ENCODE peak calls at places on chromosomes 5 and 9, in four cellular contexts. H is mesendoderm; Y is WERI-Rb-1; B is CD4-positive, CD25-positive, alpha-beta regulatory T cell. Z is an unnamed sample.
A peak's percentile ranks its signal among the peaks of the same experiment; 100 is the strongest.

GRCh38 chr9:1462626-1463308 is 412.6 kb downstream of the DMRT2 start:
- DNase-seq in H (peak; percentile 3), Y (no peak), B (no peak), Z (no peak)

GRCh38 chr5:9546973-9547947 is 1.4 kb upstream of the SEMA5A start:
- DNase-seq in Y (no peak), H (peak; percentile 91), B (no peak), Z (peak; percentile 73)

GRCh38 chr9:85900504-85901201 is 40.3 kb upstream of the NAA35 start:
- DNase-seq in B (no peak), Y (peak; percentile 51), H (peak; percentile 69), Z (no peak)

GRCh38 chr5:151384106-151384505 is 36.7 kb upstream of the SLC36A2 start:
- DNase-seq in B (no peak), Y (no peak), H (no peak), Z (no peak)

GRCh38 chr5:34412769-34413168 is 243.4 kb upstream of the RAI14 start:
- DNase-seq in Y (no peak), H (peak; percentile 71), B (no peak), Z (no peak)

GRCh38 chr9:110745656-110746055 is 77.1 kb downstream of the MUSK start:
- DNase-seq in H (no peak), Y (no peak), B (no peak), Z (no peak)

GRCh38 chr5:56167522-56167921 is 65.6 kb downstream of the ANKRD55 start:
- DNase-seq in H (no peak), B (no peak), Y (no peak), Z (no peak)

GRCh38 chr9:130661461-130662098 is 2.8 kb upstream of the PRDM12 start:
- DNase-seq in B (no peak), H (no peak), Y (no peak), Z (no peak)

GRCh38 chr5:145585443-145586148 is 249.5 kb downstream of the PRELID2 start:
- DNase-seq in Y (no peak), B (no peak), H (no peak), Z (no peak)

GRCh38 chr9:121450241-121450640 is 49.4 kb downstream of the GGTA1 start:
- DNase-seq in Y (no peak), H (no peak), B (no peak), Z (no peak)

GRCh38 chr5:141516648-141517025 is 27.8 kb downstream of the PCDHGC5 start:
- DNase-seq in H (no peak), Y (no peak), B (no peak), Z (no peak)

GRCh38 chr5:129001831-129002626 is 36.7 kb downstream of the SLC27A6 start:
- DNase-seq in B (no peak), Y (no peak), H (peak; percentile 36), Z (no peak)

GRCh38 chr5:179553875-179554274 is 3.5 kb downstream of the RUFY1 start:
- DNase-seq in H (peak; percentile 76), Y (no peak), B (no peak), Z (no peak)

GRCh38 chr5:144065766-144066165 is 104.7 kb downstream of the YIPF5 start:
- DNase-seq in B (no peak), Y (no peak), H (no peak), Z (no peak)

GRCh38 chr9:125536184-125537152 is 170.5 kb downstream of the MAPKAP1 start:
- DNase-seq in H (peak; percentile 63), Y (no peak), B (no peak), Z (no peak)

GRCh38 chr9:97880336-97880735 is 27.3 kb downstream of the FOXE1 start:
- DNase-seq in B (no peak), H (no peak), Y (no peak), Z (no peak)

GRCh38 chr5:163917741-163918140 is 412.3 kb downstream of the MAT2B start:
- DNase-seq in B (no peak), Y (no peak), H (no peak), Z (no peak)

GRCh38 chr9:14403112-14403511 is 89.2 kb upstream of the NFIB start:
- DNase-seq in H (no peak), Y (no peak), B (no peak), Z (no peak)

GRCh38 chr9:113519401-113520108 is 56.0 kb downstream of the RGS3 start:
- DNase-seq in B (no peak), H (no peak), Y (no peak), Z (no peak)

GRCh38 chr5:175484322-175484721 is 6.0 kb downstream of the SFXN1 start:
- DNase-seq in Y (no peak), H (no peak), B (no peak), Z (no peak)

GRCh38 chr5:175483337-175483736 is 5.0 kb downstream of the SFXN1 start:
- DNase-seq in H (peak; percentile 59), Y (no peak), B (no peak), Z (no peak)

GRCh38 chr5:175487514-175488222 is 9.3 kb downstream of the SFXN1 start:
- DNase-seq in Y (peak; percentile 61), H (peak; percentile 28), B (no peak), Z (no peak)

GRCh38 chr5:175484824-175485223 is 6.5 kb downstream of the SFXN1 start:
- DNase-seq in B (no peak), Y (no peak), H (no peak), Z (no peak)

GRCh38 chr5:175485631-175486030 is 7.3 kb downstream of the SFXN1 start:
- DNase-seq in B (no peak), Y (no peak), H (no peak), Z (no peak)
- H3K36me3 ChIP-seq in B (peaks cover 40% of the 10 kb centered on the region), Y (peaks cover 78% of the 10 kb centered on the region), H (peaks cover under 1% of the 10 kb centered on the region), Z (peaks cover 17% of the 10 kb centered on the region)

GRCh38 chr5:21820527-21820926 is 1032.6 kb downstream of the CDH12 start:
- DNase-seq in H (no peak), B (no peak), Y (no peak), Z (no peak)

GRCh38 chr5:21826884-21827283 is 1026.3 kb downstream of the CDH12 start:
- DNase-seq in Y (no peak), B (no peak), H (no peak), Z (no peak)

GRCh38 chr5:21823076-21823574 is 1030.0 kb downstream of the CDH12 start:
- DNase-seq in Y (no peak), H (no peak), B (no peak), Z (no peak)

GRCh38 chr5:21817668-21818419 is 1035.3 kb downstream of the CDH12 start:
- DNase-seq in B (no peak), H (no peak), Y (no peak), Z (no peak)

GRCh38 chr5:21823588-21823987 is 1029.6 kb downstream of the CDH12 start:
- DNase-seq in H (no peak), Y (no peak), B (no peak), Z (no peak)
- H3K36me3 ChIP-seq in H (no peaks in the 10 kb centered on the region), Y (no peaks in the 10 kb centered on the region), B (no peaks in the 10 kb centered on the region), Z (no peaks in the 10 kb centered on the region)

GRCh38 chr9:89387970-89388867 is 69.9 kb downstream of the SECISBP2 start:
- DNase-seq in B (no peak), H (no peak), Y (no peak), Z (no peak)

GRCh38 chr9:89386797-89387196 is 68.5 kb downstream of the SECISBP2 start:
- DNase-seq in B (no peak), Y (no peak), H (no peak), Z (no peak)

GRCh38 chr9:89384783-89385182 is 66.5 kb downstream of the SECISBP2 start:
- DNase-seq in Y (no peak), B (no peak), H (no peak), Z (no peak)

GRCh38 chr9:89387197-89387849 is 69.0 kb downstream of the SECISBP2 start:
- DNase-seq in Y (no peak), H (no peak), B (no peak), Z (no peak)

DNA sequence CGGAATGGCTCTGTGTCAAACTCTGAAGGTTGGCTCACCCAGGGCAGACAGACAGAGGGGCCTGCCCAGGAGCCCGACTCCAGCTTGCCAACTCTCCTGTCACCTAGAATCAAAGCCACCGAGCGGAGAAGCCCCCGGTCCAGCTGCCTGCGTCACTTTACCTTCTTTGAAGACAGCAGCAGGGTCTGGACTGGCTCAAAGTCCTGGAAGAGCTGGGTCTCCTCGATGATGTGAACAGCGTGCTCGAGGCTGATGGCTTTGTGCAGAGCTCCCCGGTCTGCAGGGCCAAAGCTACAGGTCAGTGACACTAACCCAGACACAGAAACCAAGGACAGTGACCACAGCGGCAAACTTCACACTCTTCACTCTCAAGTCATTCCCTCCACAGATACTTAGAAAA is 67.9 kb downstream of the SECISBP2 start:
- DNase-seq in B (no peak), H (no peak), Y (no peak), Z (no peak)
- H3K36me3 ChIP-seq in B (peaks cover 99% of the 10 kb centered on the region), H (no peaks in the 10 kb centered on the region), Y (peaks cover 43% of the 10 kb centered on the region), Z (peaks cover 18% of the 10 kb centered on the region)

GRCh38 chr5:126490167-126490937 is 67.1 kb downstream of the GRAMD2B start:
- DNase-seq in Y (peak; percentile 74), B (no peak), H (peak; percentile 52), Z (no peak)
- H3K36me3 ChIP-seq in Y (no peaks in the 10 kb centered on the region), B (peaks cover 39% of the 10 kb centered on the region), H (no peaks in the 10 kb centered on the region), Z (peaks cover 61% of the 10 kb centered on the region)

DNA sequence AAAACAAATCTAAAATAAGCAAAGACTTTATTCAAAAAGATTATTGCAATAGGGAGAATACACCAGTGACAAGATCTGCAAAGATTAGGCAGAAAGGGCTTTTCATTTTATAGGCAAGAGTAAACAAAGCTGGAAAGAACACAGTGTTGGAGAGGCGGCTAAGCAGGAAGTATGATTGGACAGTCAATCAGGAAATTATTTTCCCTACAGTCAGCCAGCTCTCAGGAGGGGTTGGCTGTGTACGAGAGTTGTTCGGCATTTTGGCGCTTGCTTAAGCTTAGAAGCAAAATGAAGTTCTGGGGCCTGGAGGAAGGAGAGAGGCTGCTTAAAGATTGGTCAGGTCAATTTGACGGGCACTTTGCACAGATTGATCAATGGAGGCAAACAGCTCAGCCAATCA is 1030.5 kb downstream of the TLE4 start:
- DNase-seq in B (no peak), Y (no peak), H (no peak), Z (no peak)
- H3K36me3 ChIP-seq in B (no peaks in the 10 kb centered on the region), Y (no peaks in the 10 kb centered on the region), H (no peaks in the 10 kb centered on the region), Z (no peaks in the 10 kb centered on the region)